ENCODE peak calls at places on chromosome 2, in four cellular contexts. K, R, J and X are unnamed samples.

GRCh38 chr2:241238693-241239198 is 50.3 kb downstream of the ANO7 start:
- DNase-seq in R (no peak), J (no peak), K (no peak), X (no peak)

GRCh38 chr2:36556847-36557246 is 41.1 kb downstream of the FEZ2 start:
- DNase-seq in J (no peak), R (no peak), K (no peak), X (no peak)

GRCh38 chr2:218805627-218806026 is 23.7 kb downstream of the CYP27A1 start:
- DNase-seq in K (no peak), J (no peak), R (no peak), X (no peak)

GRCh38 chr2:174780191-174780590 is 15.9 kb upstream of the CHRNA1 start:
- DNase-seq in R (no peak), J (no peak), K (no peak), X (no peak)

GRCh38 chr2:37802106-37802791 is 122.8 kb upstream of the RMDN2 start:
- DNase-seq in K (no peak), J (no peak), R (no peak), X (no peak)

GRCh38 chr2:98685930-98686887 is 44.7 kb downstream of the MGAT4A start:
- DNase-seq in R (peak; percentile 82), K (no peak), J (no peak), X (no peak)

GRCh38 chr2:170974304-170974993 is 45.4 kb downstream of the GORASP2 start:
- DNase-seq in R (peak; percentile 44), J (no peak), K (no peak), X (no peak)

GRCh38 chr2:11630855-11631254 is 39.1 kb downstream of the NTSR2 start:
- DNase-seq in K (no peak), J (no peak), R (no peak), X (no peak)

GRCh38 chr2:32061973-32062861 is 1.1 kb upstream of the SPAST start:
- DNase-seq in K (no peak), R (peak; percentile 78), J (no peak), X (no peak)

GRCh38 chr2:235577404-235578330 is 83.8 kb downstream of the AGAP1 start:
- DNase-seq in K (no peak), J (no peak), R (no peak), X (no peak)

GRCh38 chr2:217256261-217256660 is 396.4 kb upstream of the TNP1 start:
- DNase-seq in J (no peak), R (no peak), K (no peak), X (no peak)